ENCODE peak calls at places on chromosomes 7 and 10, in ten cellular contexts. One of them, this sample, is unnamed.

GRCh38 chr7:360454-361100 is 70.6 kb downstream of the FOXL3 start:
- DNase-seq in type B pancreatic cell: no peak
- DNase-seq in Caki2: no peak
- DNase-seq in LoVo: no peak
- DNase-seq in caudate nucleus: no peak
- DNase-seq in lower lobe of right lung: peak
- DNase-seq in IMR-90: no peak
- DNase-seq in KBM-7: no peak
- DNase-seq in prostate gland: no peak
- DNase-seq in stimulated activated effector memory CD8-positive, alpha-beta T cell treated with anti-CD3 and anti-CD28 coated beads, Interleukin-12 subunit alpha, Interleukin-12 subunit beta, amount 100 ng/mL, for 72 hours: no peak
- DNase-seq in this sample: no peak

GRCh38 chr7:148264933-148265557 is 325.5 kb upstream of the C7orf33 start:
- DNase-seq in IMR-90: peak
- DNase-seq in lower lobe of right lung: no peak
- DNase-seq in type B pancreatic cell: no peak
- DNase-seq in KBM-7: peak
- DNase-seq in prostate gland: no peak
- DNase-seq in Caki2: peak
- DNase-seq in LoVo: peak
- DNase-seq in stimulated activated effector memory CD8-positive, alpha-beta T cell treated with anti-CD3 and anti-CD28 coated beads, Interleukin-12 subunit alpha, Interleukin-12 subunit beta, amount 100 ng/mL, for 72 hours: no peak
- DNase-seq in caudate nucleus: no peak
- DNase-seq in this sample: no peak

GRCh38 chr10:17836917-17837316 is 27.8 kb downstream of the MRC1 start:
- DNase-seq in LoVo: peak
- DNase-seq in prostate gland: peak
- DNase-seq in type B pancreatic cell: no peak
- DNase-seq in lower lobe of right lung: no peak
- DNase-seq in IMR-90: peak
- DNase-seq in caudate nucleus: no peak
- DNase-seq in stimulated activated effector memory CD8-positive, alpha-beta T cell treated with anti-CD3 and anti-CD28 coated beads, Interleukin-12 subunit alpha, Interleukin-12 subunit beta, amount 100 ng/mL, for 72 hours: no peak
- DNase-seq in KBM-7: peak
- DNase-seq in Caki2: no peak
- DNase-seq in this sample: no peak

GRCh38 chr7:134737561-134738353 is 41.7 kb upstream of the CALD1 start:
- DNase-seq in caudate nucleus: no peak
- DNase-seq in IMR-90: peak
- DNase-seq in type B pancreatic cell: no peak
- DNase-seq in lower lobe of right lung: no peak
- DNase-seq in Caki2: no peak
- DNase-seq in prostate gland: no peak
- DNase-seq in LoVo: no peak
- DNase-seq in KBM-7: peak
- DNase-seq in stimulated activated effector memory CD8-positive, alpha-beta T cell treated with anti-CD3 and anti-CD28 coated beads, Interleukin-12 subunit alpha, Interleukin-12 subunit beta, amount 100 ng/mL, for 72 hours: no peak
- DNase-seq in this sample: no peak

GRCh38 chr10:69045441-69046300 is 42.2 kb upstream of the SRGN start:
- DNase-seq in IMR-90: peak
- DNase-seq in prostate gland: no peak
- DNase-seq in lower lobe of right lung: peak
- DNase-seq in LoVo: no peak
- DNase-seq in KBM-7: peak
- DNase-seq in type B pancreatic cell: no peak
- DNase-seq in caudate nucleus: no peak
- DNase-seq in Caki2: peak
- DNase-seq in stimulated activated effector memory CD8-positive, alpha-beta T cell treated with anti-CD3 and anti-CD28 coated beads, Interleukin-12 subunit alpha, Interleukin-12 subunit beta, amount 100 ng/mL, for 72 hours: peak
- DNase-seq in this sample: no peak

GRCh38 chr10:48656241-48656921 is 28.3 kb upstream of the WDFY4 start:
- DNase-seq in caudate nucleus: peak
- DNase-seq in IMR-90: peak
- DNase-seq in stimulated activated effector memory CD8-positive, alpha-beta T cell treated with anti-CD3 and anti-CD28 coated beads, Interleukin-12 subunit alpha, Interleukin-12 subunit beta, amount 100 ng/mL, for 72 hours: peak
- DNase-seq in type B pancreatic cell: peak
- DNase-seq in lower lobe of right lung: peak
- DNase-seq in prostate gland: peak
- DNase-seq in KBM-7: peak
- DNase-seq in LoVo: peak
- DNase-seq in Caki2: peak
- DNase-seq in this sample: peak

GRCh38 chr7:29968683-29969457 is 20.7 kb downstream of the SCRN1 start:
- DNase-seq in type B pancreatic cell: no peak
- DNase-seq in caudate nucleus: peak
- DNase-seq in IMR-90: peak
- DNase-seq in Caki2: peak
- DNase-seq in KBM-7: no peak
- DNase-seq in LoVo: no peak
- DNase-seq in lower lobe of right lung: no peak
- DNase-seq in stimulated activated effector memory CD8-positive, alpha-beta T cell treated with anti-CD3 and anti-CD28 coated beads, Interleukin-12 subunit alpha, Interleukin-12 subunit beta, amount 100 ng/mL, for 72 hours: no peak
- DNase-seq in prostate gland: no peak
- DNase-seq in this sample: no peak

GRCh38 chr10:69994262-69994661 is 58.4 kb upstream of the MACROH2A2 start:
- DNase-seq in IMR-90: peak
- DNase-seq in lower lobe of right lung: no peak
- DNase-seq in stimulated activated effector memory CD8-positive, alpha-beta T cell treated with anti-CD3 and anti-CD28 coated beads, Interleukin-12 subunit alpha, Interleukin-12 subunit beta, amount 100 ng/mL, for 72 hours: no peak
- DNase-seq in caudate nucleus: peak
- DNase-seq in Caki2: peak
- DNase-seq in type B pancreatic cell: no peak
- DNase-seq in KBM-7: peak
- DNase-seq in prostate gland: no peak
- DNase-seq in LoVo: peak
- DNase-seq in this sample: peak

GRCh38 chr7:95105627-95106026 is 198.2 kb downstream of the PPP1R9A start:
- DNase-seq in Caki2: no peak
- DNase-seq in LoVo: no peak
- DNase-seq in IMR-90: no peak
- DNase-seq in KBM-7: no peak
- DNase-seq in prostate gland: no peak
- DNase-seq in type B pancreatic cell: no peak
- DNase-seq in stimulated activated effector memory CD8-positive, alpha-beta T cell treated with anti-CD3 and anti-CD28 coated beads, Interleukin-12 subunit alpha, Interleukin-12 subunit beta, amount 100 ng/mL, for 72 hours: no peak
- DNase-seq in caudate nucleus: no peak
- DNase-seq in lower lobe of right lung: no peak
- DNase-seq in this sample: no peak

GRCh38 chr10:28730031-28730778 is 52.9 kb downstream of the BAMBI start:
- DNase-seq in KBM-7: no peak
- DNase-seq in prostate gland: no peak
- DNase-seq in Caki2: no peak
- DNase-seq in LoVo: no peak
- DNase-seq in IMR-90: peak
- DNase-seq in type B pancreatic cell: no peak
- DNase-seq in caudate nucleus: no peak
- DNase-seq in stimulated activated effector memory CD8-positive, alpha-beta T cell treated with anti-CD3 and anti-CD28 coated beads, Interleukin-12 subunit alpha, Interleukin-12 subunit beta, amount 100 ng/mL, for 72 hours: no peak
- DNase-seq in lower lobe of right lung: no peak
- DNase-seq in this sample: no peak

GRCh38 chr10:27747096-27747451 is 1.5 kb upstream of the MKX start:
- DNase-seq in IMR-90: peak
- DNase-seq in prostate gland: no peak
- DNase-seq in Caki2: no peak
- DNase-seq in LoVo: no peak
- DNase-seq in caudate nucleus: no peak
- DNase-seq in stimulated activated effector memory CD8-positive, alpha-beta T cell treated with anti-CD3 and anti-CD28 coated beads, Interleukin-12 subunit alpha, Interleukin-12 subunit beta, amount 100 ng/mL, for 72 hours: no peak
- DNase-seq in lower lobe of right lung: no peak
- DNase-seq in KBM-7: no peak
- DNase-seq in type B pancreatic cell: no peak
- DNase-seq in this sample: no peak

GRCh38 chr7:53002389-53002788 is 33.0 kb upstream of the POM121L12 start:
- DNase-seq in prostate gland: no peak
- DNase-seq in LoVo: no peak
- DNase-seq in stimulated activated effector memory CD8-positive, alpha-beta T cell treated with anti-CD3 and anti-CD28 coated beads, Interleukin-12 subunit alpha, Interleukin-12 subunit beta, amount 100 ng/mL, for 72 hours: no peak
- DNase-seq in type B pancreatic cell: no peak
- DNase-seq in Caki2: no peak
- DNase-seq in caudate nucleus: no peak
- DNase-seq in KBM-7: no peak
- DNase-seq in IMR-90: no peak
- DNase-seq in lower lobe of right lung: no peak
- DNase-seq in this sample: no peak